ENCODE peak calls at places on chromosomes 4 and X, in seven cellular contexts. X is activated T-cell treated with anti-CD3 and anti-CD28 coated beads for 4 hours; L is NB4; S is T follicular helper cell; M is SW480; F is LoVo; J is stimulated activated CD8-positive, alpha-beta memory T cell treated with anti-CD3 and anti-CD28 coated beads, Interleukin-4, amount 100 ng/mL, for 24 hours. O is an unnamed sample.

GRCh38 chrX:3678287-3678686 is 35.2 kb downstream of the PRKX start:
- DNase-seq in X (no peak), S (no peak), M (no peak), J (no peak), F (no peak), L (no peak), O (no peak)

GRCh38 chr4:100968046-100968445 is 379.3 kb downstream of the PPP3CA start:
- DNase-seq in F (no peak), S (no peak), J (no peak), X (no peak), L (no peak), M (no peak), O (no peak)

GRCh38 chr4:106588906-106589305 is 220.3 kb upstream of the GIMD1 start:
- DNase-seq in S (no peak), L (no peak), J (no peak), F (no peak), M (no peak), X (no peak), O (no peak)

GRCh38 chrX:2484721-2485459 is 15.9 kb downstream of the DHRSX start:
- DNase-seq in J (no peak), S (no peak), X (no peak), M (no peak), F (no peak), L (no peak), O (no peak)

GRCh38 chrX:44698328-44698727 is 145.5 kb upstream of the DUSP21 start:
- DNase-seq in X (no peak), J (no peak), M (no peak), F (no peak), S (no peak), L (no peak), O (no peak)

GRCh38 chr4:74874785-74875367 is 58.0 kb upstream of the PARM1 start:
- DNase-seq in F (peak), S (no peak), X (no peak), J (no peak), L (peak), M (peak), O (peak)

GRCh38 chr4:3077796-3078195 is 3.3 kb downstream of the HTT start:
- DNase-seq in M (no peak), F (no peak), L (no peak), S (no peak), X (no peak), J (no peak), O (no peak)

GRCh38 chrX:302975-303374 is 15.6 kb downstream of the GTPBP6 start:
- DNase-seq in S (no peak), M (no peak), J (no peak), L (no peak), X (no peak), F (no peak), O (no peak)

GRCh38 chrX:139448996-139449395 is 81.5 kb upstream of the F9 start:
- DNase-seq in F (no peak), X (no peak), L (no peak), J (no peak), S (no peak), M (peak), O (no peak)

GRCh38 chr4:1245481-1246051 is 3.4 kb downstream of the CTBP1 start:
- DNase-seq in S (no peak), X (no peak), L (peak), M (no peak), F (no peak), J (no peak), O (no peak)

GRCh38 chr4:149166886-149167285 is 648.8 kb downstream of the IQCM start:
- DNase-seq in L (no peak), M (no peak), F (no peak), S (no peak), X (no peak), J (no peak), O (no peak)